ENCODE peak calls at places on chromosome 12, in ten cellular contexts. E is hypothalamus; J is cardiac muscle cell; D is stimulated activated CD4-positive, alpha-beta T cell treated with anti-CD3 and anti-CD28 coated beads, Interleukin-4, amount 100 ng/mL, for 4 hours; X is stimulated activated naive CD8-positive, alpha-beta T cell treated with anti-CD3 and anti-CD28 coated beads, Interleukin-15, Interleukin-2, amounts not matched to agents 100 U/mL and 50 U/mL, for 24 hours; F is choroid plexus epithelial cell; G is nephron progenitor cell; B is caudate nucleus; Z is neuronal stem cell; P is SK-N-SH. V is an unnamed sample.

GRCh38 chr12:99386907-99387306 is 260.6 kb upstream of the GARIN6 start:
- DNase-seq in E (no peak), J (peak; percentile 50), D (no peak), X (no peak), F (peak; percentile 25), G (no peak), B (no peak), Z (no peak), P (peak; percentile 3), V (peak; percentile 2)

GRCh38 chr12:111976291-111976690 is 36.7 kb downstream of the TMEM116 start:
- DNase-seq in E (no peak), J (no peak), D (no peak), X (no peak), F (peak; percentile 40), G (no peak), B (no peak), Z (no peak), P (no peak), V (peak; percentile 18)

GRCh38 chr12:27915536-27915935 is 57.0 kb downstream of the PTHLH start:
- DNase-seq in E (no peak), J (no peak), D (no peak), X (no peak), F (no peak), G (no peak), B (no peak), Z (no peak), P (no peak), V (no peak)

GRCh38 chr12:45122776-45123380 is 72.0 kb upstream of the DBX2 start:
- DNase-seq in E (no peak), J (peak; percentile 54), D (no peak), X (no peak), F (peak; percentile 56), G (no peak), B (no peak), Z (peak; percentile 42), P (peak; percentile 41), V (peak; percentile 32)

GRCh38 chr12:127060310-127060847 is 1206.6 kb upstream of the TMEM132C start:
- DNase-seq in E (no peak), J (no peak), D (no peak), X (no peak), F (no peak), G (no peak), B (no peak), Z (no peak), P (no peak), V (peak; percentile 12)

GRCh38 chr12:108861878-108862587 is 4.7 kb upstream of the SSH1 start:
- DNase-seq in E (no peak), J (no peak), D (no peak), X (no peak), F (no peak), G (no peak), B (no peak), Z (no peak), P (no peak), V (no peak)

GRCh38 chr12:60257063-60257462 is 661.2 kb downstream of the SLC16A7 start:
- DNase-seq in E (no peak), J (peak; percentile 68), D (no peak), X (no peak), F (peak; percentile 90), G (no peak), B (no peak), Z (no peak), P (no peak), V (peak; percentile 66)

GRCh38 chr12:18446245-18446644 is 184.9 kb downstream of the PIK3C2G start:
- DNase-seq in E (no peak), J (no peak), D (no peak), X (no peak), F (no peak), G (no peak), B (no peak), Z (no peak), P (no peak), V (no peak)

GRCh38 chr12:15050664-15051063 is 77.8 kb downstream of the PDE6H start:
- DNase-seq in E (no peak), J (peak; percentile 48), D (no peak), X (no peak), F (peak; percentile 11), G (no peak), B (no peak), Z (no peak), P (no peak), V (no peak)

V was measured in fibroblast of villous mesenchyme.